ENCODE peak calls at places on chromosomes 3 and 15, in seven cellular contexts. One of them, this sample, is unnamed.

GRCh38 chr15:34239151-34239761 is 14.4 kb downstream of the EMC4 start:
- DNase-seq in Peyer's patch: no peak
- DNase-seq in GM12878: no peak
- DNase-seq in PC-9: peak
- DNase-seq in astrocyte of the spinal cord: peak
- DNase-seq in HFFc6: peak
- DNase-seq in AG04450: peak
- DNase-seq in this sample: no peak

GRCh38 chr15:47206358-47206978 is 510.8 kb upstream of the SEMA6D start:
- DNase-seq in GM12878: no peak
- DNase-seq in astrocyte of the spinal cord: no peak
- DNase-seq in Peyer's patch: no peak
- DNase-seq in AG04450: no peak
- DNase-seq in HFFc6: no peak
- DNase-seq in PC-9: no peak
- DNase-seq in this sample: no peak

GRCh38 chr3:197088370-197088769 is 58.8 kb upstream of the MELTF start:
- DNase-seq in astrocyte of the spinal cord: no peak
- DNase-seq in Peyer's patch: no peak
- DNase-seq in HFFc6: no peak
- DNase-seq in AG04450: no peak
- DNase-seq in GM12878: no peak
- DNase-seq in PC-9: no peak
- DNase-seq in this sample: no peak

GRCh38 chr3:40143283-40144090 is 166.0 kb upstream of the EIF1B start:
- DNase-seq in GM12878: no peak
- DNase-seq in PC-9: no peak
- DNase-seq in HFFc6: peak
- DNase-seq in AG04450: no peak
- DNase-seq in Peyer's patch: no peak
- DNase-seq in astrocyte of the spinal cord: no peak
- DNase-seq in this sample: no peak

GRCh38 chr15:73397461-73397860 is 28.7 kb upstream of the HCN4 start:
- DNase-seq in GM12878: no peak
- DNase-seq in Peyer's patch: no peak
- DNase-seq in AG04450: no peak
- DNase-seq in astrocyte of the spinal cord: no peak
- DNase-seq in HFFc6: no peak
- DNase-seq in PC-9: no peak
- DNase-seq in this sample: no peak

GRCh38 chr3:66957357-66957756 is 40.8 kb upstream of the KBTBD8 start:
- DNase-seq in Peyer's patch: no peak
- DNase-seq in AG04450: no peak
- DNase-seq in GM12878: no peak
- DNase-seq in HFFc6: no peak
- DNase-seq in astrocyte of the spinal cord: no peak
- DNase-seq in PC-9: no peak
- DNase-seq in this sample: no peak

GRCh38 chr3:111159391-111159790 is 87.8 kb downstream of the NECTIN3 start:
- DNase-seq in Peyer's patch: no peak
- DNase-seq in PC-9: no peak
- DNase-seq in GM12878: no peak
- DNase-seq in HFFc6: no peak
- DNase-seq in astrocyte of the spinal cord: peak
- DNase-seq in AG04450: no peak
- DNase-seq in this sample: no peak

GRCh38 chr15:65414841-65415621 is 7.7 kb downstream of the IGDCC4 start:
- DNase-seq in PC-9: no peak
- DNase-seq in HFFc6: no peak
- DNase-seq in AG04450: no peak
- DNase-seq in astrocyte of the spinal cord: peak
- DNase-seq in GM12878: no peak
- DNase-seq in Peyer's patch: no peak
- DNase-seq in this sample: no peak

GRCh38 chr3:90015688-90016356 is 908.4 kb downstream of the EPHA3 start:
- DNase-seq in PC-9: peak
- DNase-seq in AG04450: no peak
- DNase-seq in HFFc6: no peak
- DNase-seq in GM12878: no peak
- DNase-seq in Peyer's patch: no peak
- DNase-seq in astrocyte of the spinal cord: peak
- DNase-seq in this sample: peak

GRCh38 chr3:95311272-95311671 is 1248.4 kb downstream of the NSUN3 start:
- DNase-seq in astrocyte of the spinal cord: no peak
- DNase-seq in Peyer's patch: no peak
- DNase-seq in HFFc6: no peak
- DNase-seq in AG04450: no peak
- DNase-seq in GM12878: no peak
- DNase-seq in PC-9: no peak
- DNase-seq in this sample: no peak

GRCh38 chr3:71694358-71694999 is 30.7 kb downstream of the EIF4E3 start:
- DNase-seq in astrocyte of the spinal cord: peak
- DNase-seq in GM12878: no peak
- DNase-seq in HFFc6: peak
- DNase-seq in AG04450: peak
- DNase-seq in Peyer's patch: no peak
- DNase-seq in PC-9: no peak
- DNase-seq in this sample: peak

GRCh38 chr3:61570813-61571212 is 9.4 kb downstream of the PTPRG start:
- DNase-seq in astrocyte of the spinal cord: no peak
- DNase-seq in GM12878: no peak
- DNase-seq in AG04450: no peak
- DNase-seq in HFFc6: no peak
- DNase-seq in PC-9: no peak
- DNase-seq in Peyer's patch: no peak
- DNase-seq in this sample: no peak

DNA sequence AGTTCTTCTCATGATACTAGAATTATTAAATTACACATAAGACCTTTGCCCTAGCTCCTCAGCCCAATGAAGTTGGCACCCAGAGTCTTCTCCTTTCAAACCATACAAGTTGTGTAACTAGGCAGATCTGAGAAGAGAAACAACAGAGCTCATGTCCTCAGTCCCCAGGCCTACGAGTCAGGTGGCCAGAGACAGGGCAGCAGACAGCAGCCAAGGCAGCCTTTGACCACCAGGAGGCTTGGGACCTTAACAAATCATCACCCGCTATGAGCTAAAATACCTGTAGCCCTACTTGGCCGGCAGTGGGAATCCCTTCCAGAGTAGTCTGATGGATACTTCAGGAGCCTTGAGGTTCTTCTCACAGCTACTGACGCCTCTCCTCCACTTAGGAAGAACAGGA is 18.3 kb downstream of the STIMATE start:
- DNase-seq in HFFc6: no peak
- DNase-seq in astrocyte of the spinal cord: no peak
- DNase-seq in AG04450: no peak
- DNase-seq in PC-9: no peak
- DNase-seq in GM12878: no peak
- DNase-seq in Peyer's patch: no peak
- DNase-seq in this sample: no peak
- TF ChIP-seq CTCF in HFFc6: peak
- TF ChIP-seq CTCF in astrocyte of the spinal cord: no peak
- TF ChIP-seq CTCF in AG04450: no peak
- TF ChIP-seq CTCF in PC-9: no peak
- TF ChIP-seq CTCF in GM12878: no peak
- TF ChIP-seq CTCF in Peyer's patch: no peak
- TF ChIP-seq CTCF in this sample: no peak

GRCh38 chr3:38039899-38040261 is 872 bp downstream of the DLEC1 start:
- DNase-seq in HFFc6: peak
- DNase-seq in GM12878: peak
- DNase-seq in astrocyte of the spinal cord: peak
- DNase-seq in Peyer's patch: peak
- DNase-seq in PC-9: peak
- DNase-seq in AG04450: no peak
- DNase-seq in this sample: peak
- TF ChIP-seq CTCF in HFFc6: peak
- TF ChIP-seq CTCF in GM12878: peak
- TF ChIP-seq CTCF in astrocyte of the spinal cord: peak
- TF ChIP-seq CTCF in Peyer's patch: peak
- TF ChIP-seq CTCF in PC-9: no peak
- TF ChIP-seq CTCF in AG04450: peak
- TF ChIP-seq CTCF in this sample: no peak

GRCh38 chr3:50172615-50173220 is 17.6 kb downstream of the SEMA3F start:
- DNase-seq in HFFc6: no peak
- DNase-seq in AG04450: no peak
- DNase-seq in Peyer's patch: no peak
- DNase-seq in PC-9: no peak
- DNase-seq in GM12878: no peak
- DNase-seq in astrocyte of the spinal cord: no peak
- DNase-seq in this sample: no peak

GRCh38 chr3:50173685-50174516 is 17.5 kb upstream of the GNAT1 start:
- DNase-seq in HFFc6: no peak
- DNase-seq in Peyer's patch: no peak
- DNase-seq in GM12878: no peak
- DNase-seq in PC-9: no peak
- DNase-seq in AG04450: no peak
- DNase-seq in astrocyte of the spinal cord: no peak
- DNase-seq in this sample: no peak

GRCh38 chr3:50177346-50177745 is 14.1 kb upstream of the GNAT1 start:
- DNase-seq in AG04450: no peak
- DNase-seq in HFFc6: no peak
- DNase-seq in Peyer's patch: no peak
- DNase-seq in PC-9: no peak
- DNase-seq in astrocyte of the spinal cord: no peak
- DNase-seq in GM12878: no peak
- DNase-seq in this sample: no peak

GRCh38 chr3:50174517-50174895 is 16.9 kb upstream of the GNAT1 start:
- DNase-seq in GM12878: no peak
- DNase-seq in astrocyte of the spinal cord: no peak
- DNase-seq in PC-9: no peak
- DNase-seq in Peyer's patch: no peak
- DNase-seq in HFFc6: no peak
- DNase-seq in AG04450: no peak
- DNase-seq in this sample: no peak

GRCh38 chr3:50174947-50175524 is 16.4 kb upstream of the GNAT1 start:
- DNase-seq in GM12878: no peak
- DNase-seq in HFFc6: no peak
- DNase-seq in AG04450: no peak
- DNase-seq in Peyer's patch: no peak
- DNase-seq in astrocyte of the spinal cord: no peak
- DNase-seq in PC-9: no peak
- DNase-seq in this sample: no peak
- TF ChIP-seq CTCF in GM12878: no peak
- TF ChIP-seq CTCF in HFFc6: no peak
- TF ChIP-seq CTCF in AG04450: no peak
- TF ChIP-seq CTCF in Peyer's patch: no peak
- TF ChIP-seq CTCF in astrocyte of the spinal cord: no peak
- TF ChIP-seq CTCF in PC-9: no peak
- TF ChIP-seq CTCF in this sample: no peak

GRCh38 chr15:67383903-67384302 is 129.3 kb downstream of the IQCH start:
- DNase-seq in AG04450: no peak
- DNase-seq in PC-9: no peak
- DNase-seq in astrocyte of the spinal cord: peak
- DNase-seq in Peyer's patch: no peak
- DNase-seq in HFFc6: no peak
- DNase-seq in GM12878: no peak
- DNase-seq in this sample: no peak
- TF ChIP-seq CTCF in AG04450: peak
- TF ChIP-seq CTCF in PC-9: peak
- TF ChIP-seq CTCF in astrocyte of the spinal cord: peak
- TF ChIP-seq CTCF in Peyer's patch: no peak
- TF ChIP-seq CTCF in HFFc6: peak
- TF ChIP-seq CTCF in GM12878: no peak
- TF ChIP-seq CTCF in this sample: no peak

GRCh38 chr15:38496151-38496550 is 42.2 kb downstream of the FAM98B start:
- DNase-seq in Peyer's patch: no peak
- DNase-seq in PC-9: no peak
- DNase-seq in GM12878: no peak
- DNase-seq in HFFc6: no peak
- DNase-seq in astrocyte of the spinal cord: no peak
- DNase-seq in AG04450: no peak
- DNase-seq in this sample: no peak
- TF ChIP-seq CTCF in Peyer's patch: no peak
- TF ChIP-seq CTCF in PC-9: no peak
- TF ChIP-seq CTCF in GM12878: no peak
- TF ChIP-seq CTCF in HFFc6: peak
- TF ChIP-seq CTCF in astrocyte of the spinal cord: no peak
- TF ChIP-seq CTCF in AG04450: no peak
- TF ChIP-seq CTCF in this sample: no peak

GRCh38 chr15:43329960-43330779 is at the start of gene LCMT2:
- DNase-seq in AG04450: peak
- DNase-seq in astrocyte of the spinal cord: peak
- DNase-seq in PC-9: peak
- DNase-seq in HFFc6: peak
- DNase-seq in Peyer's patch: peak
- DNase-seq in GM12878: peak
- DNase-seq in this sample: peak
- TF ChIP-seq CTCF in AG04450: no peak
- TF ChIP-seq CTCF in astrocyte of the spinal cord: no peak
- TF ChIP-seq CTCF in PC-9: no peak
- TF ChIP-seq CTCF in HFFc6: no peak
- TF ChIP-seq CTCF in Peyer's patch: peak
- TF ChIP-seq CTCF in GM12878: no peak
- TF ChIP-seq CTCF in this sample: no peak

DNA sequence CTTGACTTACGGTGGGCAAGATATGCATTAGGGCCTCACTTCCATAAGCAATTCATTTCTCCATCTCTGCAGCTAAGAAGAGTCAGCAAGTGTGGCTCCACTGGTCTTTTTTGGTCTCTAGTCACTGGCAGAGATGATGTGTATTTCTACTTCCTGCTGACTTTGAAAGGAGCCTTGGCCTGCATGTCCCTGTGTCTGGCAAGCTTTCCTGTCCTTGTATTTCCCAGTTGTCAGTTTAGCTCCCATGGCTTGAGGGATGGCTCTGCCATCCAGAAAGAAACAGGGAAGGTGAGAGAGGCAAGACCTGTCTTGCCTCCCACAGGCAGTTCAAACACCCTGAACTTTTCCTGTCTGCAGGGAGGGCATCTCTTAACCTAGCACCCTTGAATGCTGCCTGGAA is 109.2 kb upstream of the ADAMTS9 start:
- DNase-seq in GM12878: no peak
- DNase-seq in Peyer's patch: no peak
- DNase-seq in astrocyte of the spinal cord: no peak
- DNase-seq in PC-9: no peak
- DNase-seq in HFFc6: no peak
- DNase-seq in AG04450: no peak
- DNase-seq in this sample: no peak
- TF ChIP-seq CTCF in GM12878: no peak
- TF ChIP-seq CTCF in Peyer's patch: no peak
- TF ChIP-seq CTCF in astrocyte of the spinal cord: no peak
- TF ChIP-seq CTCF in PC-9: no peak
- TF ChIP-seq CTCF in HFFc6: no peak
- TF ChIP-seq CTCF in AG04450: no peak
- TF ChIP-seq CTCF in this sample: no peak

GRCh38 chr3:38707730-38708129 is 58.2 kb upstream of the SCN5A start:
- DNase-seq in PC-9: no peak
- DNase-seq in astrocyte of the spinal cord: no peak
- DNase-seq in Peyer's patch: no peak
- DNase-seq in HFFc6: no peak
- DNase-seq in AG04450: no peak
- DNase-seq in GM12878: no peak
- DNase-seq in this sample: no peak
- TF ChIP-seq CTCF in PC-9: no peak
- TF ChIP-seq CTCF in astrocyte of the spinal cord: peak
- TF ChIP-seq CTCF in Peyer's patch: no peak
- TF ChIP-seq CTCF in HFFc6: peak
- TF ChIP-seq CTCF in AG04450: no peak
- TF ChIP-seq CTCF in GM12878: peak
- TF ChIP-seq CTCF in this sample: no peak

DNA sequence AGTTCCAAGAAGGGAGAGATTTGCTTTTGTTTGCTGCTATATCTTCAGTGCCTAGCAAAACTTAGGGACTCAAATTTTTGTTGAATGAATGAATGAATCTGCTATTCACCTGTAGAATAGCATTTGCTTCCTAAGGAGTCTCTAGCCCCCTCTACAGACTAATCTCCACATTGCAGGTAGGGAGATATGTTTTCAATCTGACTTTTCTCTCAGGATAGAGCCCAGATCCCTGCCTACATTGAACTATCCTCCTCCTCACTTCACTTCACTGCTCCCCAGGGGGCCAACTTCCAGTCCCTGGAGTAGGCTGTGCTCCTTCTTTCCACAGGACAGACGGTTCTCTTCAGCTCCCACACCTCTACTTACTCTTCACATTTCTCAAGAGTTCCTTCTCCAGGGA is 81.9 kb upstream of the PTX3 start:
- DNase-seq in Peyer's patch: no peak
- DNase-seq in HFFc6: peak
- DNase-seq in AG04450: no peak
- DNase-seq in GM12878: no peak
- DNase-seq in PC-9: no peak
- DNase-seq in astrocyte of the spinal cord: peak
- DNase-seq in this sample: peak
- TF ChIP-seq CTCF in Peyer's patch: no peak
- TF ChIP-seq CTCF in HFFc6: peak
- TF ChIP-seq CTCF in AG04450: peak
- TF ChIP-seq CTCF in GM12878: peak
- TF ChIP-seq CTCF in PC-9: peak
- TF ChIP-seq CTCF in astrocyte of the spinal cord: peak
- TF ChIP-seq CTCF in this sample: peak

This sample was measured in Calu3.